ENCODE peak calls at places on chromosomes 13 and 19, in ten cellular contexts. L is hepatocyte, M is heart right ventricle, F is fibroblast of pulmonary artery, Q is spleen, K is psoas muscle, C is cardiac muscle cell, B is PC-3, R is A549, J is suprapubic skin. S is an unnamed sample.

GRCh38 chr13:62710766-62711165 is 1295.1 kb upstream of the PCDH20 start:
- DNase-seq in Q (no peak), L (no peak), J (no peak), K (no peak), B (no peak), F (no peak), R (no peak), M (no peak), C (no peak), S (no peak)

GRCh38 chr19:55305491-55305890 is 19.6 kb downstream of the TMEM150B start:
- DNase-seq in J (no peak), L (no peak), K (peak; percentile 30), Q (no peak), R (peak; percentile 62), F (peak; percentile 31), C (peak; percentile 34), B (peak; percentile 56), M (peak; percentile 40), S (peak; percentile 26)

GRCh38 chr13:80224468-80224867 is 116.5 kb downstream of the SPRY2 start:
- DNase-seq in J (no peak), K (no peak), C (peak; percentile 43), M (no peak), R (no peak), L (no peak), F (peak; percentile 70), B (peak; percentile 82), Q (no peak), S (peak; percentile 93)

GRCh38 chr13:45705145-45705695 is 3.1 kb downstream of the CBY2 start:
- DNase-seq in J (no peak), F (no peak), R (no peak), B (no peak), C (no peak), L (no peak), K (no peak), Q (no peak), M (no peak), S (no peak)

GRCh38 chr13:42270160-42270856 is 1.6 kb upstream of the AKAP11 start:
- DNase-seq in F (no peak), J (no peak), K (no peak), C (no peak), Q (no peak), L (no peak), M (no peak), R (no peak), B (no peak), S (no peak)

GRCh38 chr19:42292042-42292960 is 9.6 kb upstream of the PRR19 start:
- DNase-seq in B (no peak), J (peak; percentile 62), K (peak; percentile 9), R (no peak), C (no peak), L (no peak), M (no peak), Q (no peak), F (no peak), S (no peak)

GRCh38 chr13:41179593-41180250 is 14.6 kb downstream of the KBTBD7 start:
- DNase-seq in L (no peak), M (no peak), F (peak; percentile 36), J (no peak), C (peak; percentile 41), R (no peak), Q (no peak), K (no peak), B (peak; percentile 37), S (peak; percentile 77)

GRCh38 chr13:89695343-89696257 is 1651.9 kb upstream of the MIR17HG start:
- DNase-seq in K (no peak), R (peak; percentile 39), Q (no peak), F (peak; percentile 70), B (peak; percentile 75), J (no peak), C (peak; percentile 60), L (peak; percentile 65), M (peak; percentile 13), S (peak; percentile 52)

GRCh38 chr19:10290439-10290875 is 705 bp downstream of the ICAM5 start:
- DNase-seq in L (no peak), Q (no peak), F (no peak), C (no peak), K (no peak), B (peak; percentile 34), J (peak; percentile 73), M (no peak), R (no peak), S (no peak)

GRCh38 chr19:57034544-57034943 is 85.2 kb upstream of the USP29 start:
- DNase-seq in L (no peak), R (no peak), B (no peak), K (no peak), C (no peak), J (no peak), M (no peak), Q (no peak), F (no peak), S (no peak)

GRCh38 chr13:53238241-53238640 is 209.6 kb downstream of the OLFM4 start:
- DNase-seq in B (no peak), L (peak; percentile 8), K (no peak), F (no peak), Q (no peak), M (no peak), R (no peak), J (no peak), C (no peak), S (no peak)

GRCh38 chr19:41297628-41298326 is 12.2 kb upstream of the CCDC97 start:
- DNase-seq in F (no peak), C (no peak), Q (peak; percentile 82), R (no peak), J (no peak), L (no peak), B (no peak), M (no peak), K (no peak), S (no peak)

GRCh38 chr13:50893211-50893852 is 16.3 kb upstream of the RNASEH2B start:
- DNase-seq in J (no peak), C (peak; percentile 29), R (no peak), B (no peak), L (no peak), K (no peak), M (no peak), Q (no peak), F (no peak), S (no peak)

GRCh38 chr13:87671031-87671823 is at the start of gene SLITRK5:
- DNase-seq in Q (peak; percentile 89), F (peak; percentile 53), M (peak; percentile 44), L (peak; percentile 86), R (peak; percentile 81), C (peak; percentile 59), J (peak; percentile 81), K (peak; percentile 73), B (peak; percentile 74), S (peak; percentile 52)

DNA sequence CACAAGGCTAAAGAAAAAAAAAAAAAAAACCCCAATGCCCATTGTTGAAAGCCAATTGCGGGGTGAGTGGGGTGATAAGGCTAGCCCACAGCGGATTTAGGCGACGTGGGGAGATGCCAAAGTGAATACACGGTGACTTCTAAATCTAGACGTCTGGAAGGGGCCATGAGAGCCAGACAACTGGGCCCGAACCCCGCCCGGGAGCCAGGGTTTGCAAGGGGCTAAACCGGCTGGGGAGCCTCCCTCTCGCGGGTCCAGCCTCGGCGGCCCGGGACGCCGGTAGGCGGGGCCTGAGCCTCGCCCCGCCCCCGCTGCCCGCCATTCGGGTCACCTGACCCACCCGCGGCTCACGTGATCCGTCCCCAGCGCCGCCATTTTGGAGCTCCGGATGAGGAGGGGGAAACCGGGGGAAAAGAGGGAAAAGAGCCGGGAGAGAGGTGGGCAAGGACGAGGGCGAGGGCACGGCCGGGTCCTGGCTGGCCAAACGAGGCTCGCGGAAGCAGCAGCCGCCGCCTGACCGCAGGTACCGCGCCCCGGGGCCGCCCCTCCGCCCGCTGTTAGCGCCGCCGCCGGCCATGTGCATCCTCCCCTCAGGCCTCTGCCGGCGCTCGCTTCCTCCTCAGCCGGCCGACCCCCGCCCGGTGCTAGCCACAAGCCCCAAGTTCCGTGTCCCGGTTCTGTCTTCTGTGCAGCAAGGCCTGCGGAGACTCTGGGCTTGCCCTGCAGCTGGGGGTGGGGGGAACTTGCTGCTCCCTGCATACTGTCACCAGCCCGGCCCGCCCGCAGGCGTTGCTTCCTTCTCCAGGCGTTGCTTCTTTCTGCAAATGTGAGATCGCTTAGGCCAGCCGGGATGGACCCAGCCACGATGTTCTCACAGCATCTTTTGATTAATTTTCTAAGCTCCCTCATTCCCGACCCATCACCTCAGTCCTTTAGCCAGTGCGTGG is at the start of gene ZNF507:
- DNase-seq in Q (peak; percentile 94), F (peak; percentile 70), K (peak; percentile 87), C (peak; percentile 81), L (peak; percentile 93), M (peak; percentile 82), B (peak; percentile 74), J (peak; percentile 89), R (peak; percentile 92), S (peak; percentile 25)
- TF ChIP-seq CTCF in Q (no peak), F (no peak), K (peak; percentile 13), C (no peak), L (no peak), M (peak; percentile 28), B (no peak), J (no peak), R (no peak), S (no peak)

GRCh38 chr19:4379383-4380253 is 20.7 kb downstream of the SH3GL1 start:
- DNase-seq in C (peak; percentile 63), M (no peak), K (peak; percentile 84), Q (peak; percentile 87), J (peak; percentile 74), L (no peak), R (peak; percentile 52), F (peak; percentile 73), B (peak; percentile 91), S (peak; percentile 98)
- H3K4me3 ChIP-seq in C (no peak overlapping the region), M (no peak overlapping the region), K (no peak overlapping the region), Q (peak overlapping the region; percentile 13), J (peak overlapping the region; percentile 1), L (no peak overlapping the region), R (no peak overlapping the region), F (no peak overlapping the region), B (no peak overlapping the region), S (no peak overlapping the region)

GRCh38 chr13:31846182-31846938 is 107.0 kb downstream of the RXFP2 start:
- DNase-seq in C (peak; percentile 91), J (peak; percentile 87), K (peak; percentile 93), F (peak; percentile 81), L (peak; percentile 93), M (peak; percentile 92), R (peak; percentile 63), Q (peak; percentile 93), B (peak; percentile 75), S (peak; percentile 60)
- TF ChIP-seq CTCF in C (no peak), J (no peak), K (no peak), F (no peak), L (no peak), M (no peak), R (no peak), Q (no peak), B (no peak), S (no peak)

DNA sequence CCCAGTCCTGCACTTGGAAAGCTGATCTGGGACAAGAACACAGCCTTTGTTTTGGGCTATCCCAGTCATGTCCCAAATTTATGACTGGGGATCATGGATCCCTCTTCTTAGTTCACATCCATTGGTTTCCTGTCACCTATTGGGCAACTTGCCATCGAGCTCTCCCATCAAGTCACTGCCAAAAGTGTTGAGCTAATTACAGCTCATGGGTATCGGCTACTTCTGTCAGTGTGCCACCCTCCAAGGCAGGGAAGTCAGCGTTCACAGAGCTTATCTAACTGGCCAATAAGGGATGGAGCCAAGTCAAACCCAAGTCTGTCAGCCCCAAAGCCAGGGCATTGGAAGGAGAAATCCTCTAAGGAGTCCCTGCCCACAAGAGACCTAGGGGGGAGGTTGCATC is 53.2 kb upstream of the KATNAL1 start:
- DNase-seq in F (no peak), C (no peak), Q (no peak), L (no peak), M (no peak), J (no peak), K (no peak), R (no peak), B (no peak), S (no peak)
- H3K4me3 ChIP-seq in F (no peak overlapping the region), C (no peak overlapping the region), Q (no peak overlapping the region), L (no peak overlapping the region), M (no peak overlapping the region), J (no peak overlapping the region), K (no peak overlapping the region), R (no peak overlapping the region), B (no peak overlapping the region), S (no peak overlapping the region)